ENCODE peak calls at places on chromosomes 5 and 9, in four cellular contexts. N is testis, V is dorsolateral prefrontal cortex, X is AG04450. G is an unnamed sample.
A peak's percentile ranks its signal among the peaks of the same experiment; 100 is the strongest.

GRCh38 chr9:97293207-97293721 is 14.2 kb upstream of the CCDC180 start:
- DNase-seq in N (peak; percentile 81), V (no peak), X (no peak), G (peak; percentile 41)

GRCh38 chr9:130119521-130120206 is 52.5 kb upstream of the NCS1 start:
- DNase-seq in N (no peak), V (no peak), X (no peak), G (no peak)

GRCh38 chr5:53902524-53902923 is 342.1 kb downstream of the NDUFS4 start:
- DNase-seq in N (no peak), V (no peak), X (no peak), G (no peak)

GRCh38 chr9:24793711-24794110 is 248.0 kb upstream of the IZUMO3 start:
- DNase-seq in N (no peak), V (no peak), X (no peak), G (no peak)

GRCh38 chr5:9197881-9198260 is 348.0 kb downstream of the SEMA5A start:
- DNase-seq in N (no peak), V (no peak), X (no peak), G (peak; percentile 69)

GRCh38 chr5:1014346-1014745 is 5.7 kb downstream of the NKD2 start:
- DNase-seq in N (no peak), V (no peak), X (no peak), G (no peak)

GRCh38 chr9:86098793-86099694 is at the start of gene GOLM1:
- DNase-seq in N (peak; percentile 42), V (no peak), X (no peak), G (peak; percentile 22)

GRCh38 chr9:92734931-92735906 is 29.4 kb downstream of the BICD2 start:
- DNase-seq in N (no peak), V (no peak), X (no peak), G (no peak)

GRCh38 chr9:98887918-98888510 is 55.7 kb upstream of the COL15A1 start:
- DNase-seq in N (no peak), V (no peak), X (no peak), G (peak; percentile 56)

GRCh38 chr9:117414220-117414905 is 494 bp downstream of the ASTN2 start:
- DNase-seq in N (no peak), V (peak; percentile 33), X (no peak), G (peak; percentile 1)

GRCh38 chr5:177472460-177473441 is 683 bp downstream of the DBN1 start:
- DNase-seq in N (no peak), V (no peak), X (no peak), G (no peak)

GRCh38 chr9:135281151-135281550 is 193.7 kb downstream of the OLFM1 start:
- DNase-seq in N (no peak), V (no peak), X (no peak), G (no peak)

GRCh38 chr9:135279834-135280393 is 192.4 kb downstream of the OLFM1 start:
- DNase-seq in N (no peak), V (no peak), X (no peak), G (no peak)

GRCh38 chr9:135278586-135278985 is 191.1 kb downstream of the OLFM1 start:
- DNase-seq in N (no peak), V (no peak), X (no peak), G (no peak)

GRCh38 chr9:135280666-135281065 is 193.2 kb downstream of the OLFM1 start:
- DNase-seq in N (no peak), V (no peak), X (no peak), G (no peak)

DNA sequence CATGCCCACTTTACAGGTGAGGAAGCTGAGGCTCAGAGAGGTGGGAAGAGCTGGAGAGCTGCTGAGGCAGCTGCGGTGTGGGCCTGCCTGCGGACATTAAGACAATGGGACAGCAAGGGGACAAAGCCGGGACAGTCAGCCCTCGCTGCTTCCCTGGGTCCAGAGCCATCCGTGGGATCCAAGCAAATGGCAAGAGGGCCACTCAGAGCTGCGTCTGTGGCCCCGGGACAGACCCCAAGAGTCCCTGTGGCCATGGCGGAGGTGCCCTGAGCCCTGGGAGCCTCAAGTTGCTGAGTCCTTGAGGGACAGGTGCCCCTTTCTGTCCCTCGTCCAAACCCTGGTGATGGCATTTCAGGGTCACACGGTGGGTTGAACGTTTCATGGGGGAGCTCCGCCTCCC is 191.9 kb downstream of the OLFM1 start:
- DNase-seq in N (no peak), V (no peak), X (no peak), G (no peak)
- H3K27me3 ChIP-seq in N (no peaks in the 10 kb centered on the region), V (no peaks in the 10 kb centered on the region), X (no peaks in the 10 kb centered on the region), G (no peaks in the 10 kb centered on the region)

GRCh38 chr9:1941989-1942388 is 73.2 kb upstream of the SMARCA2 start:
- DNase-seq in N (no peak), V (no peak), X (no peak), G (no peak)
- TF ChIP-seq CTCF in N (peak; percentile 18), V (no peak), X (peak; percentile 21), G (no peak)

DNA sequence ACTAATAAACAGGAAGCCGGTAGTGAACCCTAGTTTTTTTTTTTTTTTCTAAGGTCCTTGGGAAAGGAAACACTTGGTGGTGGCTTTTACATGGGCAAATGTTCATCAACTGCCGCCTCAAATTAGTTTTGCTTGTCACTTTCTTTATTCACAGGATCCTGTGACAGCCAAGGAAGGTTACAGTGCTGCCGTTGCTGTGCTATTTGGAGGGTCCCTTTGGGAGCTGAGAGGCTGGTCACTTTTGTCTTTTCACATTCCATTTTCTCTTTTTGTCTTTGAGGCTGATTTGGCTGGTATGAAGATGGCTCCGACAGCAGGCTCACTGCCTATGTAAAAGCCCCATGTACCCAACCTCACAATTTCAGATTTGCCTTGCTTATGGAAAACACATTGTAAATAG is 298.9 kb downstream of the CSNK1G3 start:
- DNase-seq in N (no peak), V (no peak), X (no peak), G (no peak)
- H3K27me3 ChIP-seq in N (no peaks in the 10 kb centered on the region), V (no peaks in the 10 kb centered on the region), X (no peaks in the 10 kb centered on the region), G (no peaks in the 10 kb centered on the region)

DNA sequence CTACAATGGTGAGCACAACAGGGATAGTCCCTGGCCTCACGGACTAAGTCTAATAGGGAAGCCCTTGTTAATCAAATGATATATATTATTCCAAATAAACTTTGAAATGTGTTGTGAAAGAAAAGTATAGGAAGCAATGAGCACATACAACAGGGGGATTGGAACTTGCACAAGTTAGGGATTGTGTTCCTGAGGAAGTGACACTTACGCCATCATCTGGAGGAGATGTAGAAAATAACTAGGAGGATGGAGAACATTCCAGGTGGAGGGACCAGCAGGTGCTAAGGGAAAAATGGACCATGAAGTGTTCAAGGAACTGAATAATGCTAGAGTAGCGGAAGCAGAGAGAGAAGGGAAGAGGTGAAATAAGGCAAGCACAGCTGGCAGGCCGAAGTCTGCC is 18.8 kb upstream of the RPS23 start:
- DNase-seq in N (no peak), V (no peak), X (no peak), G (no peak)
- TF ChIP-seq CTCF in N (no peak), V (no peak), X (no peak), G (no peak)

GRCh38 chr9:133583111-133583510 is 26.1 kb downstream of the FAM163B start:
- DNase-seq in N (no peak), V (no peak), X (no peak), G (no peak)

GRCh38 chr9:133581553-133582343 is 27.4 kb downstream of the FAM163B start:
- DNase-seq in N (no peak), V (no peak), X (no peak), G (no peak)

GRCh38 chr9:133584167-133584558 is 25.0 kb downstream of the FAM163B start:
- DNase-seq in N (no peak), V (no peak), X (no peak), G (no peak)

GRCh38 chr9:133583586-133583985 is 25.6 kb downstream of the FAM163B start:
- DNase-seq in N (no peak), V (no peak), X (no peak), G (no peak)

DNA sequence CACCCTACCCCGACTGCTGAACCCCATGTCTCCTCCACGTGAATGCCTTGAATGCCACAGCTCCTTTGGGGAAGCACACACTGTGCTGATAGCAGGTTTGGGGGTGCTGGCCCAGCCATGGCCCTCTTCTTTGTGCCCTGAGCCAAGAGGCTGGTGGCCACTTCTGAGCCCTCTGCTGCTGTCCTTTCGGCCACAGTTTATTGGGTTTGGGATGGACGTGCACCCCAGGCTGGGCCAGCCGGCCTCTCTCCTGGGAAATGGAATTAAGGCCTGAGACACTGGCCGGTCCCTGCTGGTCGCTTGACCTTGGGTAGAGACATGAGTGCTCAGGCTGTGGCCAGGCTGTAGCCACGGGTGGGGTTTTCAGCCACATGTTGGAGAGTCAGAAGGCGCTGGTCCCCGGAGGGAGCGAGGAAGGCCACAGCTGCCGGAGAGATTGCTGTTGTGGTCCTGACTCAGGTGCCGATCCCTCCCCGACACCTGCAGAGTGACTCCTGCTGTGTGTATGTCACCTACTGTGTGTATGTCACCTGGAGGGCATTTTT is 26.6 kb downstream of the FAM163B start:
- DNase-seq in N (no peak), V (no peak), X (no peak), G (no peak)
- H3K27me3 ChIP-seq in N (no peaks in the 10 kb centered on the region), V (no peaks in the 10 kb centered on the region), X (peaks cover 66% of the 10 kb centered on the region), G (peaks cover 22% of the 10 kb centered on the region)

G was measured in brain microvascular endothelial cell.